ENCODE peak calls at places on chromosomes 2 and 18, in four cellular contexts. S, C, Y and X are unnamed samples.

GRCh38 chr18:8972116-8972515 is 130.4 kb upstream of the NDUFV2 start:
- DNase-seq in S (no peak), C (no peak), Y (no peak), X (no peak)

GRCh38 chr2:222535477-222535876 is 111.1 kb downstream of the SGPP2 start:
- DNase-seq in S (no peak), C (no peak), Y (no peak), X (no peak)

GRCh38 chr2:85476624-85477023 is 58.1 kb downstream of the SH2D6 start:
- DNase-seq in S (no peak), C (no peak), Y (no peak), X (no peak)

GRCh38 chr2:41806286-41806685 is 241.5 kb upstream of the PKDCC start:
- DNase-seq in S (no peak), C (no peak), Y (no peak), X (no peak)

GRCh38 chr2:47195149-47195548 is 40.0 kb upstream of the STPG4 start:
- DNase-seq in S (no peak), C (no peak), Y (no peak), X (no peak)

GRCh38 chr18:44325903-44326650 is 354.6 kb upstream of the SETBP1 start:
- DNase-seq in S (peak; percentile 90), C (peak; percentile 54), Y (no peak), X (peak; percentile 67)

GRCh38 chr2:177572236-177572671 is 179.7 kb downstream of the AGPS start:
- DNase-seq in S (no peak), C (no peak), Y (no peak), X (no peak)

GRCh38 chr18:46152436-46152807 is 48.2 kb downstream of the HAUS1 start:
- DNase-seq in S (no peak), C (no peak), Y (no peak), X (no peak)

GRCh38 chr18:10840768-10841167 is 308.6 kb downstream of the PIEZO2 start:
- DNase-seq in S (no peak), C (no peak), Y (no peak), X (no peak)

GRCh38 chr2:41944218-41944880 is 103.5 kb upstream of the PKDCC start:
- DNase-seq in S (no peak), C (no peak), Y (no peak), X (no peak)

GRCh38 chr18:79979843-79980242 is 8.5 kb downstream of the TXNL4A start:
- DNase-seq in S (no peak), C (no peak), Y (no peak), X (no peak)

GRCh38 chr2:227939271-227940027 is 68.0 kb downstream of the DAW1 start:
- DNase-seq in S (peak; percentile 75), C (peak; percentile 65), Y (no peak), X (peak; percentile 56)

GRCh38 chr2:218270721-218271486 is 585 bp downstream of the PNKD start:
- DNase-seq in S (no peak), C (no peak), Y (no peak), X (peak; percentile 53)

GRCh38 chr2:2902551-2903216 is 474.9 kb downstream of the EIPR1 start:
- DNase-seq in S (no peak), C (no peak), Y (no peak), X (no peak)

GRCh38 chr2:20771296-20771695 is 51.6 kb downstream of the LDAH start:
- DNase-seq in S (no peak), C (no peak), Y (no peak), X (no peak)

GRCh38 chr2:43387092-43388062 is 161.0 kb upstream of the ZFP36L2 start:
- DNase-seq in S (no peak), C (peak; percentile 89), Y (peak; percentile 86), X (no peak)

GRCh38 chr2:7627587-7627986 is 710.4 kb downstream of the RNF144A start:
- DNase-seq in S (no peak), C (no peak), Y (no peak), X (no peak)

GRCh38 chr2:150866431-150866830 is 379.0 kb upstream of the RND3 start:
- DNase-seq in S (no peak), C (no peak), Y (no peak), X (no peak)

GRCh38 chr2:220891405-220891804 is 680.7 kb downstream of the EPHA4 start:
- DNase-seq in S (peak; percentile 52), C (no peak), Y (no peak), X (no peak)

GRCh38 chr2:204260162-204260877 is 285.0 kb upstream of the PARD3B start:
- DNase-seq in S (peak; percentile 91), C (peak; percentile 46), Y (no peak), X (peak; percentile 71)